ENCODE peak calls at places on chromosomes 2 and 18, in six cellular contexts. N is adrenal gland, R is psoas muscle, L is transverse colon, W is uterus, Y is RWPE2. I is an unnamed sample.

GRCh38 chr2:185859506-185859905 is 120.9 kb downstream of the FSIP2 start:
- DNase-seq in N (no peak), R (no peak), L (no peak), W (no peak), Y (no peak), I (no peak)

GRCh38 chr2:199471443-199472057 is 13.8 kb upstream of the SATB2 start:
- DNase-seq in N (peak; percentile 71), R (peak; percentile 82), L (peak; percentile 83), W (no peak), Y (no peak), I (peak; percentile 91)

GRCh38 chr18:35443434-35443833 is 54.3 kb downstream of the INO80C start:
- DNase-seq in N (no peak), R (no peak), L (no peak), W (no peak), Y (no peak), I (no peak)

GRCh38 chr18:42255908-42256765 is 301.1 kb downstream of the PIK3C3 start:
- DNase-seq in N (no peak), R (no peak), L (no peak), W (no peak), Y (no peak), I (no peak)

GRCh38 chr2:195408196-195408595 is 248.8 kb upstream of the SLC39A10 start:
- DNase-seq in N (no peak), R (no peak), L (no peak), W (no peak), Y (no peak), I (no peak)

GRCh38 chr18:12326711-12327460 is 18.8 kb downstream of the TUBB6 start:
- DNase-seq in N (no peak), R (no peak), L (no peak), W (no peak), Y (no peak), I (no peak)

GRCh38 chr18:32072321-32072720 is 19.4 kb upstream of the RNF138 start:
- DNase-seq in N (no peak), R (no peak), L (no peak), W (no peak), Y (no peak), I (no peak)

GRCh38 chr2:105431367-105432088 is 32.7 kb upstream of the FHL2 start:
- DNase-seq in N (peak; percentile 90), R (peak; percentile 85), L (peak; percentile 36), W (peak; percentile 74), Y (no peak), I (no peak)

GRCh38 chr2:96548558-96549465 is 12.3 kb downstream of the ARID5A start:
- DNase-seq in N (no peak), R (no peak), L (no peak), W (no peak), Y (no peak), I (no peak)

GRCh38 chr2:189763908-189764661 is 1.5 kb upstream of the OSGEPL1 start:
- DNase-seq in N (no peak), R (no peak), L (no peak), W (no peak), Y (no peak), I (no peak)

GRCh38 chr18:46388295-46388694 is 268.7 kb downstream of the LOXHD1 start:
- DNase-seq in N (no peak), R (no peak), L (no peak), W (no peak), Y (no peak), I (no peak)

GRCh38 chr2:98569197-98569793 is 39.0 kb downstream of the COA5 start:
- DNase-seq in N (peak; percentile 34), R (no peak), L (peak; percentile 57), W (peak; percentile 28), Y (no peak), I (no peak)

GRCh38 chr18:36580874-36581750 is 247.7 kb downstream of the TPGS2 start:
- DNase-seq in N (no peak), R (no peak), L (no peak), W (no peak), Y (no peak), I (no peak)

GRCh38 chr2:32770360-32770759 is 142.5 kb downstream of the TTC27 start:
- DNase-seq in N (no peak), R (no peak), L (no peak), W (no peak), Y (no peak), I (no peak)
- H3K4me1 ChIP-seq in N (no peaks in the 10 kb centered on the region), R (no peaks in the 10 kb centered on the region), L (no peaks in the 10 kb centered on the region), W (no peaks in the 10 kb centered on the region), Y (no peaks in the 10 kb centered on the region), I (no peaks in the 10 kb centered on the region)

GRCh38 chr18:79964330-79965118 is at the start of gene HSBP1L1:
- DNase-seq in N (peak; percentile 80), R (peak; percentile 83), L (peak; percentile 84), W (no peak), Y (no peak), I (peak; percentile 82)
- H3K4me3 ChIP-seq in N (peak within 1 kb of the TSS; percentile 5), R (peak within 1 kb of the TSS; percentile 80), L (peak within 1 kb of the TSS; percentile 79), W (peak within 1 kb of the TSS; percentile 67), Y (peak within 1 kb of the TSS; percentile 57), I (peak within 1 kb of the TSS; percentile 63)

GRCh38 chr2:197256021-197256420 is 54.6 kb downstream of the ANKRD44 start:
- DNase-seq in N (no peak), R (no peak), L (no peak), W (no peak), Y (no peak), I (no peak)
- H3K4me1 ChIP-seq in N (no peaks in the 10 kb centered on the region), R (no peaks in the 10 kb centered on the region), L (peaks cover 43% of the 10 kb centered on the region), W (no peaks in the 10 kb centered on the region), Y (no peaks in the 10 kb centered on the region), I (no peaks in the 10 kb centered on the region)

GRCh38 chr2:109423556-109424359 is 190.0 kb downstream of the SEPTIN10 start:
- DNase-seq in N (no peak), R (peak; percentile 61), L (peak; percentile 22), W (no peak), Y (no peak), I (peak; percentile 29)
- H3K4me3 ChIP-seq in N (no peak overlapping the region), R (no peak overlapping the region), L (no peak overlapping the region), W (no peak overlapping the region), Y (no peak overlapping the region), I (no peak overlapping the region)

GRCh38 chr2:240994161-240994896 is 4.1 kb upstream of the SNED1 start:
- DNase-seq in N (no peak), R (peak; percentile 53), L (peak; percentile 11), W (no peak), Y (peak; percentile 37), I (no peak)
- H3K4me1 ChIP-seq in N (peaks cover 42% of the 10 kb centered on the region), R (peaks cover 45% of the 10 kb centered on the region), L (peaks cover 39% of the 10 kb centered on the region), W (peaks cover 28% of the 10 kb centered on the region), Y (peaks cover 7% of the 10 kb centered on the region), I (peaks cover 6% of the 10 kb centered on the region)

I was measured in mucosa of descending colon.